ENCODE peak calls at places on chromosomes 13 and 19, in six cellular contexts. K, O, Q, G, P and X are unnamed samples.

GRCh38 chr19:34336781-34337271 is 28.2 kb upstream of the GPI start:
- DNase-seq in K (no peak), O (peak), Q (no peak), G (peak), P (no peak), X (peak)

GRCh38 chr19:14369399-14370168 is 11.7 kb upstream of the ADGRE5 start:
- DNase-seq in K (no peak), O (no peak), Q (no peak), G (peak), P (peak), X (peak)

GRCh38 chr19:48539503-48540096 is 12.4 kb upstream of the SULT2B1 start:
- DNase-seq in K (no peak), O (peak), Q (no peak), G (no peak), P (no peak), X (no peak)

GRCh38 chr13:38951525-38952313 is 38.9 kb downstream of the STOML3 start:
- DNase-seq in K (no peak), O (no peak), Q (no peak), G (peak), P (no peak), X (peak)

GRCh38 chr19:43776285-43776684 is 4.5 kb downstream of the KCNN4 start:
- DNase-seq in K (no peak), O (no peak), Q (no peak), G (peak), P (no peak), X (peak)

GRCh38 chr13:93244141-93244917 is 17.7 kb downstream of the GPC6 start:
- DNase-seq in K (no peak), O (no peak), Q (no peak), G (no peak), P (no peak), X (no peak)

GRCh38 chr13:94858856-94859811 is 146.8 kb upstream of the SOX21 start:
- DNase-seq in K (peak), O (no peak), Q (peak), G (no peak), P (no peak), X (no peak)

GRCh38 chr19:38949580-38950367 is 19.0 kb downstream of the MRPS12 start:
- DNase-seq in K (peak), O (no peak), Q (peak), G (peak), P (peak), X (peak)

GRCh38 chr19:51440846-51441409 is 17.3 kb downstream of the SIGLEC8 start:
- DNase-seq in K (no peak), O (peak), Q (no peak), G (peak), P (peak), X (peak)

GRCh38 chr13:41588899-41589298 is 131.5 kb downstream of the RGCC start:
- DNase-seq in K (no peak), O (no peak), Q (no peak), G (peak), P (no peak), X (peak)

GRCh38 chr13:50629497-50629896 is 214.0 kb downstream of the DLEU7 start:
- DNase-seq in K (no peak), O (no peak), Q (no peak), G (no peak), P (no peak), X (no peak)

GRCh38 chr13:29474991-29475390 is 120.5 kb downstream of the SLC7A1 start:
- DNase-seq in K (no peak), O (peak), Q (no peak), G (no peak), P (no peak), X (no peak)

GRCh38 chr13:97256343-97256783 is 34.2 kb downstream of the MBNL2 start:
- DNase-seq in K (no peak), O (peak), Q (no peak), G (no peak), P (no peak), X (no peak)

GRCh38 chr13:46686171-46686570 is 110.8 kb downstream of the ESD start:
- DNase-seq in K (no peak), O (no peak), Q (no peak), G (no peak), P (no peak), X (no peak)